ENCODE peak calls at places on chromosome 17, in six cellular contexts. W is uterus, X is choroid plexus epithelial cell, L is psoas muscle, F is lower lobe of right lung, B is NB4. J is an unnamed sample.
A peak's percentile ranks its signal among the peaks of the same experiment; 100 is the strongest.

GRCh38 chr17:42560246-42560645 is 1.7 kb upstream of the COASY start:
- DNase-seq in W (no peak), F (no peak), X (no peak), L (no peak), B (no peak), J (no peak)

GRCh38 chr17:80426671-80427326 is 11.8 kb downstream of the ENDOV start:
- DNase-seq in X (peak; percentile 70), B (peak; percentile 73), W (peak; percentile 75), F (peak; percentile 81), L (peak; percentile 75), J (peak; percentile 12)

GRCh38 chr17:4786111-4786491 is at the start of gene VMO1:
- DNase-seq in W (peak; percentile 43), F (no peak), X (no peak), L (no peak), B (no peak), J (no peak)

GRCh38 chr17:31724619-31725018 is 134.4 kb downstream of the COPRS start:
- DNase-seq in L (no peak), W (no peak), X (peak; percentile 78), B (no peak), F (no peak), J (peak; percentile 69)

GRCh38 chr17:34025179-34025551 is 229.9 kb upstream of the CCL2 start:
- DNase-seq in B (no peak), X (no peak), F (no peak), W (no peak), L (no peak), J (no peak)

GRCh38 chr17:76497979-76498885 is 3.0 kb downstream of the RHBDF2 start:
- DNase-seq in X (peak; percentile 90), B (no peak), F (peak; percentile 74), L (peak; percentile 81), W (peak; percentile 62), J (peak; percentile 75)

GRCh38 chr17:50707296-50708049 is at the start of gene ANKRD40:
- DNase-seq in L (peak; percentile 89), W (peak; percentile 93), F (peak; percentile 90), X (peak; percentile 95), B (peak; percentile 93), J (peak; percentile 85)

GRCh38 chr17:65553646-65554567 is 7.5 kb downstream of the AXIN2 start:
- DNase-seq in B (no peak), F (peak; percentile 66), L (no peak), W (no peak), X (no peak), J (no peak)

GRCh38 chr17:79555543-79555942 is 55.3 kb downstream of the RBFOX3 start:
- DNase-seq in W (no peak), X (no peak), F (no peak), B (no peak), L (no peak), J (no peak)

GRCh38 chr17:81995463-81996231 is 18.2 kb downstream of the ASPSCR1 start:
- DNase-seq in L (peak; percentile 9), B (no peak), X (no peak), W (no peak), F (no peak), J (no peak)

GRCh38 chr17:45722161-45722560 is 62.0 kb upstream of the CRHR1 start:
- DNase-seq in B (peak; percentile 26), W (no peak), F (no peak), L (no peak), X (peak; percentile 11), J (no peak)
- TF ChIP-seq CTCF in B (peak; percentile 28), W (no peak), F (no peak), L (peak; percentile 36), X (peak; percentile 47), J (peak; percentile 6)

DNA sequence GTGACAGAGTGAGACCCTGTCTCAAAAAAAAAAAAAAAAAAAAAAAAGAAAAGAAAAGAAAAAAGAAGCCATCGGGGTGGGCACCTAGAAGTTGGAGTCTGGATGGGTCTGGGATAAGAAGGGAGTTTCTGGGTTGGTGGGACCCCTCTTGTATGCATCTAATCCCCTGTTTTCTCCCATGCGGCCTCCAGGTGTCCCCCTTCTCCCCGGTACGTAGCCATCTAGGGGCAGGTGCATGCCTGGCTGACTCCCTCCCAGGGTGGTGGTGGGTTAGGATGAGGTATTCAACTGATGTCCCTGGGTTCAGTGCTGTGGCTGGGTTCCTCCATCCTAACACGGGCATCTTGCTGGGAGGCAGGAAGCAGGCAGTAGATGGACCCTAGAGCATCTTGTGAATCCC is 13.0 kb downstream of the FMNL1 start:
- DNase-seq in X (no peak), W (no peak), L (no peak), F (no peak), B (peak; percentile 54), J (no peak)
- TF ChIP-seq CTCF in X (peak; percentile 51), W (no peak), L (no peak), F (peak; percentile 15), B (peak; percentile 65), J (peak; percentile 10)

GRCh38 chr17:3667366-3668278 is 756 bp downstream of the TAX1BP3 start:
- DNase-seq in W (peak; percentile 94), B (peak; percentile 49), X (peak; percentile 94), F (peak; percentile 92), L (peak; percentile 92), J (peak; percentile 81)
- TF ChIP-seq CTCF in W (no peak), B (no peak), X (no peak), F (peak; percentile 15), L (no peak), J (no peak)

DNA sequence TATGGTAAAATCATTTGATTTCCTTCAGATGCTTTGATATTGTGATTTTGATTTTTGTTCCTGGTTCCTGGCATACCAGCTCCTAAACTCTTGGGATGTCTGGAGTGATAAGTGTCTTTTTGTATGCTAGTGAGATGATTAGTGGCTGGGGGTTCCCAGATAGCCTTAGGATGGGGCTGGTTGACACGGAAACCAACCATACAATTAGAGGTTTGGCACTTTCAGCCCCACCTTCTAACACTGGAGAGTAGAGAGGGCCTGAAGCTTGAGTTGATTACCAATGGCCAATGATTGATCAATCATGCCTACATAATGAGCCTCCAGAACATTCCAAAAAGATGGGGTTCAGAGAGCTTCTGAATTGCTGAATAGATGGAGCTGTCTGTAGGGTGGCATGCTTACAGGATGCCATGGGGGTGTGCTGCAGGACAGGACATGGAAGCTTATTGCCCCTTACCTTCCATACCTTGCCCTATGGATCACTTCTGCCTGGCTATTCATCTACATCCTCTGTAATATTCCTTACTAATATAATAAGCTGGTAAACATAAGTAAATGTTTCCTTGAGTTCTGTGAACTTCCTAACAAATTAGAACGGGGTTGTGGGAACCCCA is 22.8 kb downstream of the RNF112 start:
- DNase-seq in B (no peak), X (no peak), L (no peak), F (no peak), W (no peak), J (no peak)
- TF ChIP-seq CTCF in B (no peak), X (no peak), L (no peak), F (no peak), W (no peak), J (no peak)

J was measured in astrocyte.